ENCODE peak calls at places on chromosome 9, in four cellular contexts. A, G, Z and T are unnamed samples.
A peak's percentile ranks its signal among the peaks of the same experiment; 100 is the strongest.

GRCh38 chr9:37408933-37409710 is 13.4 kb upstream of the GRHPR start:
- DNase-seq in A (no peak), G (no peak), Z (no peak), T (no peak)

GRCh38 chr9:20702565-20702964 is 18.5 kb downstream of the FOCAD start:
- DNase-seq in A (no peak), G (no peak), Z (no peak), T (no peak)

GRCh38 chr9:12631866-12632265 is 61.3 kb upstream of the TYRP1 start:
- DNase-seq in A (no peak), G (no peak), Z (no peak), T (no peak)

GRCh38 chr9:16637938-16638337 is 232.5 kb downstream of the BNC2 start:
- DNase-seq in A (no peak), G (no peak), Z (no peak), T (no peak)

GRCh38 chr9:92158097-92158601 is 42.9 kb upstream of the SPTLC1 start:
- DNase-seq in A (no peak), G (no peak), Z (no peak), T (no peak)

GRCh38 chr9:131307974-131308373 is 18.5 kb downstream of the PLPP7 start:
- DNase-seq in A (no peak), G (no peak), Z (no peak), T (no peak)

GRCh38 chr9:20683351-20684034 is 566 bp upstream of the FOCAD start:
- DNase-seq in A (peak; percentile 76), G (peak; percentile 65), Z (peak; percentile 82), T (peak; percentile 13)

GRCh38 chr9:124359426-124359825 is 55.8 kb downstream of the PSMB7 start:
- DNase-seq in A (no peak), G (no peak), Z (no peak), T (no peak)

GRCh38 chr9:114929166-114929565 is 1.2 kb downstream of the TNFSF8 start:
- DNase-seq in A (no peak), G (no peak), Z (no peak), T (no peak)

GRCh38 chr9:126701820-126702500 is 88.2 kb downstream of the LMX1B start:
- DNase-seq in A (no peak), G (no peak), Z (no peak), T (no peak)

GRCh38 chr9:107316795-107317661 is 33.9 kb downstream of the RAD23B start:
- DNase-seq in A (no peak), G (no peak), Z (no peak), T (no peak)

GRCh38 chr9:97794666-97795065 is 58.4 kb upstream of the FOXE1 start:
- DNase-seq in A (no peak), G (no peak), Z (no peak), T (no peak)
- H3K27ac ChIP-seq in A (no peak overlapping the region), G (no peak overlapping the region), Z (no peak overlapping the region), T (no peak overlapping the region)

GRCh38 chr9:98991981-98992884 is 48.5 kb downstream of the COL15A1 start:
- DNase-seq in A (no peak), G (no peak), Z (no peak), T (no peak)
- TF ChIP-seq CTCF in A (no peak), G (no peak), Z (no peak), T (no peak)

DNA sequence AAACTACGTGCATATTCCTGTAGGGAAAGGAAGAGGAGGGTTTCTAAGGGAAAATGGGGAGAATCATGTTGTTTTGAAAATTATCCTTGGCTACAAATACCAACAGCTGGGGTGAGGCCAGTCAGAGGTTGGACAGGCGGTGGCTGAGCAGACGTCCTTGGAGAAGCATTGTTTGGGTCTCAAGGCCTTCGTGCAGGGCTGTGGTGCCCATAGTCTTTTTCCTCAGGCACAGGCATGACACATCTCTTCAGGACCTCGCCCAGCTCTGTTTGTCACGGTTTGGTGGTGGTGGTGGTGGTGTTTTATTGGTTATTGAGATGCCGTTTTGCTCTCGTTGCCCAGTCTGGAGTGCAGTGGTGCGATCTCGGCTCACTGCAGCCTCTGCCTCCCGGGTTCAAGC is 27.8 kb upstream of the EGFL7 start:
- DNase-seq in A (no peak), G (no peak), Z (no peak), T (peak; percentile 46)
- H3K27ac ChIP-seq in A (no peak overlapping the region), G (no peak overlapping the region), Z (no peak overlapping the region), T (peak overlapping the region; percentile 62)

GRCh38 chr9:35104586-35104985 is 1.7 kb upstream of the STOML2 start:
- DNase-seq in A (no peak), G (no peak), Z (no peak), T (no peak)

GRCh38 chr9:35102465-35102768 is 514 bp downstream of the STOML2 start:
- DNase-seq in A (no peak), G (no peak), Z (no peak), T (no peak)

GRCh38 chr9:35103660-35104191 is 795 bp upstream of the STOML2 start:
- DNase-seq in A (no peak), G (no peak), Z (no peak), T (no peak)

GRCh38 chr9:35105126-35105525 is 2.2 kb upstream of the STOML2 start:
- DNase-seq in A (no peak), G (no peak), Z (no peak), T (no peak)

GRCh38 chr9:35102769-35103659 is at the start of gene STOML2:
- DNase-seq in A (peak; percentile 95), G (peak; percentile 95), Z (peak; percentile 96), T (peak; percentile 98)
- TF ChIP-seq CTCF in A (peak; percentile 58), G (no peak), Z (no peak), T (no peak)